ENCODE peak calls at places on chromosomes 16 and 17, in four cellular contexts. X is naive thymus-derived CD4-positive, alpha-beta T cell; U is activated T-cell treated with anti-CD3 and anti-CD28 coated beads, Interleukin-2, amount 50 U/mL, for 4 hours; G is Calu3. Z is an unnamed sample.

GRCh38 chr16:12819126-12820117 is 15.7 kb upstream of the CPPED1 start:
- DNase-seq in X (peak), U (peak), G (peak), Z (peak)

GRCh38 chr16:84254080-84254479 is 14.3 kb upstream of the KCNG4 start:
- DNase-seq in X (no peak), U (no peak), G (no peak), Z (no peak)

GRCh38 chr17:63772801-63773271 is 561 bp downstream of the CCDC47 start:
- DNase-seq in X (no peak), U (no peak), G (no peak), Z (no peak)

GRCh38 chr16:69323428-69323827 is 7.0 kb downstream of the PDF start:
- DNase-seq in X (no peak), U (no peak), G (no peak), Z (no peak)

GRCh38 chr17:19703106-19703775 is 13.1 kb downstream of the SLC47A2 start:
- DNase-seq in X (no peak), U (no peak), G (no peak), Z (no peak)

GRCh38 chr17:83191388-83192160 is 112.2 kb downstream of the METRNL start:
- DNase-seq in X (no peak), U (no peak), G (no peak), Z (no peak)

GRCh38 chr17:9959377-9959981 is 54.4 kb upstream of the RCVRN start:
- DNase-seq in X (no peak), U (no peak), G (peak), Z (no peak)

GRCh38 chr17:325270-325976 is 27.2 kb downstream of the RPH3AL start:
- DNase-seq in X (no peak), U (no peak), G (no peak), Z (no peak)

GRCh38 chr17:75876190-75876937 is 2.0 kb downstream of the TRIM47 start:
- DNase-seq in X (peak), U (peak), G (peak), Z (peak)

GRCh38 chr17:68593331-68593710 is 7.8 kb downstream of the FAM20A start:
- DNase-seq in X (no peak), U (no peak), G (no peak), Z (no peak)

GRCh38 chr17:3641717-3642486 is 5.3 kb downstream of the CTNS start:
- DNase-seq in X (no peak), U (no peak), G (no peak), Z (no peak)

GRCh38 chr16:66166451-66166850 is 200.0 kb upstream of the CDH5 start:
- DNase-seq in X (no peak), U (no peak), G (no peak), Z (no peak)

GRCh38 chr16:84529607-84530006 is 25.1 kb upstream of the MEAK7 start:
- DNase-seq in X (no peak), U (no peak), G (no peak), Z (no peak)

GRCh38 chr17:19652595-19652994 is 4.0 kb downstream of the ALDH3A2 start:
- DNase-seq in X (no peak), U (no peak), G (no peak), Z (no peak)

GRCh38 chr17:7887038-7887481 is 1.5 kb upstream of the CHD3 start:
- DNase-seq in X (no peak), U (no peak), G (no peak), Z (no peak)

GRCh38 chr16:85583491-85584181 is 29.5 kb upstream of the GSE1 start:
- DNase-seq in X (no peak), U (no peak), G (no peak), Z (no peak)

GRCh38 chr17:1216209-1216937 is 36.6 kb upstream of the ABR start:
- DNase-seq in X (no peak), U (no peak), G (no peak), Z (no peak)

GRCh38 chr17:77440571-77440981 is 299.8 kb downstream of the SEC14L1 start:
- DNase-seq in X (peak), U (no peak), G (no peak), Z (no peak)

GRCh38 chr17:66538776-66539175 is 236.4 kb downstream of the PRKCA start:
- DNase-seq in X (no peak), U (no peak), G (no peak), Z (no peak)

GRCh38 chr16:81036751-81037350 is 1.2 kb downstream of the ATMIN start:
- DNase-seq in X (no peak), U (no peak), G (no peak), Z (no peak)

GRCh38 chr17:16434662-16435061 is 19.3 kb downstream of the TRPV2 start:
- DNase-seq in X (no peak), U (no peak), G (no peak), Z (no peak)

GRCh38 chr17:71441098-71441497 is 679.7 kb upstream of the SOX9 start:
- DNase-seq in X (no peak), U (no peak), G (peak), Z (no peak)

GRCh38 chr17:65749479-65749878 is 188.0 kb upstream of the AXIN2 start:
- DNase-seq in X (no peak), U (no peak), G (no peak), Z (no peak)

GRCh38 chr17:46851029-46851741 is at the start of gene WNT9B:
- DNase-seq in X (no peak), U (no peak), G (peak), Z (no peak)

GRCh38 chr16:3138823-3139426 is 4.1 kb downstream of the ZNF213 start:
- DNase-seq in X (no peak), U (no peak), G (no peak), Z (no peak)

GRCh38 chr16:75099738-75100615 is 16.6 kb downstream of the LDHD start:
- DNase-seq in X (no peak), U (no peak), G (no peak), Z (peak)

GRCh38 chr17:17379197-17379991 is 76.2 kb downstream of the NT5M start:
- DNase-seq in X (no peak), U (no peak), G (peak), Z (no peak)

GRCh38 chr17:2706911-2707510 is 4.6 kb downstream of the CLUH start:
- DNase-seq in X (no peak), U (no peak), G (no peak), Z (no peak)

GRCh38 chr17:59786536-59787319 is 79.3 kb downstream of the VMP1 start:
- DNase-seq in X (peak), U (peak), G (peak), Z (peak)

GRCh38 chr16:88971371-88972097 is 5.5 kb downstream of the CBFA2T3 start:
- DNase-seq in X (no peak), U (no peak), G (peak), Z (no peak)

GRCh38 chr16:75257886-75258806 is 6.7 kb upstream of the BCAR1 start:
- DNase-seq in X (no peak), U (no peak), G (no peak), Z (no peak)

GRCh38 chr16:85484337-85485295 is 128.5 kb upstream of the GSE1 start:
- DNase-seq in X (no peak), U (no peak), G (no peak), Z (no peak)

GRCh38 chr16:24539850-24540484 is 601 bp downstream of the RBBP6 start:
- DNase-seq in X (peak), U (peak), G (peak), Z (no peak)

GRCh38 chr16:48558269-48558915 is 51.6 kb downstream of the N4BP1 start:
- DNase-seq in X (no peak), U (no peak), G (no peak), Z (no peak)

GRCh38 chr17:40722146-40722720 is 18.7 kb upstream of the KRT24 start:
- DNase-seq in X (no peak), U (no peak), G (no peak), Z (no peak)

GRCh38 chr16:24013733-24014645 is 178.2 kb downstream of the PRKCB start:
- DNase-seq in X (peak), U (peak), G (no peak), Z (peak)

GRCh38 chr16:87463722-87464690 is 28.8 kb downstream of the ZCCHC14 start:
- DNase-seq in X (peak), U (peak), G (no peak), Z (peak)

GRCh38 chr16:12695454-12695853 is 108.2 kb downstream of the CPPED1 start:
- DNase-seq in X (no peak), U (no peak), G (no peak), Z (no peak)